ENCODE peak calls at places on chromosome 13, in four cellular contexts. Q is breast epithelium, J is ascending aorta, P is epithelial cell of proximal tubule. E is an unnamed sample.

GRCh38 chr13:36131215-36131930 is at the start of gene DCLK1:
- DNase-seq in Q (no peak), J (peak), P (no peak), E (peak)

GRCh38 chr13:23288995-23289394 is 108.2 kb downstream of the SGCG start:
- DNase-seq in Q (no peak), J (no peak), P (no peak), E (no peak)

GRCh38 chr13:112137144-112137543 is 70.2 kb downstream of the SOX1 start:
- DNase-seq in Q (peak), J (no peak), P (no peak), E (peak)

GRCh38 chr13:23288564-23288963 is 107.8 kb downstream of the SGCG start:
- DNase-seq in Q (no peak), J (no peak), P (no peak), E (no peak)

GRCh38 chr13:92297971-92298942 is 899.8 kb downstream of the GPC5 start:
- DNase-seq in Q (no peak), J (no peak), P (no peak), E (no peak)

GRCh38 chr13:67223024-67223423 is 7.1 kb downstream of the PCDH9 start:
- DNase-seq in Q (no peak), J (no peak), P (no peak), E (no peak)

GRCh38 chr13:105445793-105446192 is 1089.7 kb downstream of the EFNB2 start:
- DNase-seq in Q (no peak), J (no peak), P (no peak), E (no peak)

GRCh38 chr13:46041335-46041934 is 11.1 kb downstream of the ZC3H13 start:
- DNase-seq in Q (no peak), J (no peak), P (no peak), E (no peak)

GRCh38 chr13:44259045-44260042 is 114.3 kb upstream of the SERP2 start:
- DNase-seq in Q (no peak), J (peak), P (no peak), E (no peak)

GRCh38 chr13:61247149-61247936 is 168.3 kb downstream of the PCDH20 start:
- DNase-seq in Q (no peak), J (no peak), P (no peak), E (no peak)

GRCh38 chr13:101309014-101309619 is 107.2 kb downstream of the NALCN start:
- DNase-seq in Q (no peak), J (no peak), P (no peak), E (no peak)

GRCh38 chr13:71922191-71922590 is 55.2 kb upstream of the DACH1 start:
- DNase-seq in Q (no peak), J (no peak), P (no peak), E (no peak)

GRCh38 chr13:110665491-110666254 is 40.2 kb downstream of the CARS2 start:
- DNase-seq in Q (no peak), J (no peak), P (no peak), E (no peak)

GRCh38 chr13:77029436-77029835 is 2.5 kb upstream of the FBXL3 start:
- DNase-seq in Q (no peak), J (no peak), P (no peak), E (no peak)
- TF ChIP-seq CTCF in Q (no peak), J (no peak), P (no peak), E (no peak)

GRCh38 chr13:19759669-19760068 is 23.1 kb downstream of the PSPC1 start:
- DNase-seq in Q (no peak), J (no peak), P (no peak), E (no peak)
- TF ChIP-seq CTCF in Q (no peak), J (no peak), P (no peak), E (no peak)

DNA sequence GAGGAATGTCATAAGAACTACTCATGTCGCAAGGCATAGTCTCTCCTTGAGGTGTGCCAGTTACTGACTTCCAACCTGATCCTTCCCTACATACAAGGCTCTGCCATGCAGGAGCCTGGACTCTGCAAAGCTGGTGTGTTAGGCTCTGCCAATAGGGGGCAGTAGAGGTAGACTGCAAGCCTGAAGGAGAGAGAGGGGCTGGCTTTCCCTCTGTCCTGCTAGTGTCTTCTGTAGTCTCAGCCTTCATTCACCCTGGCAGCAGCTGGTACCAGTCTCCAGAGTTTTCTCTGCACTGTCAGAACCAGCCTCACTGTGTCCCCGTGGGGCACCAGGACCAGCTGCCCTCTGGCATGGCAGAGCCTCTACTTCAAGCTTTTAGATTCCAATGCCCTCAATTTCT is 14.5 kb downstream of the SHISA2 start:
- DNase-seq in Q (no peak), J (no peak), P (no peak), E (no peak)
- TF ChIP-seq CTCF in Q (no peak), J (no peak), P (peak), E (peak)

GRCh38 chr13:48273346-48273745 is 30.2 kb upstream of the RB1 start:
- DNase-seq in Q (no peak), J (no peak), P (no peak), E (no peak)
- TF ChIP-seq CTCF in Q (no peak), J (no peak), P (no peak), E (no peak)

DNA sequence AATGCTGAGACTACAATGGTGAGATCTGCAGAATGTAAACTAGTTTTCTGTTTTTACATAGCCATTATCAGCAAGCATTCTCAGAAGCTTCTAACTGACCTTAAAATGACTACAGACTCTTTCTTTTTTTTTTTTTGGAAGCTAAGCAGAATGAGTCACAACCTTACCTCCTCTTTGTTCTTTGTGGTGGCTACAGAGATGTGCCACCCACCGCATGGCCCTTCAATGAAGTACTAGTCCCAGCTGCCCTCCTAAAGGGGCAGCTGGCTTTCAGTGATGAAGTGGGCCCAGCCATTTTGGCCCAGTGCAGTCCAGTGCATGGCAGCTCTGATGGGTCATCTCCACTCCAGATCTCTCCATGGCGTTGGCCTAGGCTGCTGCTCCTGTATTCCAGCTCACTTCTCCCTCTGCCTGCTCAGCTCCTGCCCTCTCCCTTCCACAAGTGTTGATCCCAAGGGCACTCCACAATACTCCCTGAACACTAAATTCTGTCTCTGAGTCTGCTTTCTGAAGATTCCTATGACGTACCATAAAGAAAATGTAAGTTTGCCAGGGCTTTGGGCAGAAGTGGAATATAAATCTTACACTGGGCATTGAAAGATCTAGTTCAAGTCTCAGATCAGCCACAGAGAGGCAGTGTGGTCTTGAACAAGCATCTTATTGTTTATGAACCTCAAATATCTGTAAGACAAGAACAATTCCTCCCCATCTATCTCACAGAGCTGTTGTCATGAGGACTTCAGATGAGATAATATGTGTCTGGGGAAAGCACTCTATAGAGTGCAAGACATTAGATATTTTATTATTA is 85.6 kb downstream of the RXFP2 start:
- DNase-seq in Q (no peak), J (no peak), P (no peak), E (no peak)
- TF ChIP-seq CTCF in Q (no peak), J (peak), P (peak), E (peak)

GRCh38 chr13:41196011-41196410 is 1.6 kb upstream of the KBTBD7 start:
- DNase-seq in Q (no peak), J (no peak), P (no peak), E (no peak)

GRCh38 chr13:41199061-41199460 is 4.7 kb upstream of the KBTBD7 start:
- DNase-seq in Q (no peak), J (no peak), P (no peak), E (no peak)

GRCh38 chr13:41193919-41194824 is at the start of gene KBTBD7:
- DNase-seq in Q (peak), J (peak), P (peak), E (peak)

GRCh38 chr13:41199526-41199925 is 5.2 kb upstream of the KBTBD7 start:
- DNase-seq in Q (no peak), J (no peak), P (no peak), E (no peak)

GRCh38 chr13:41196620-41197019 is 2.3 kb upstream of the KBTBD7 start:
- DNase-seq in Q (no peak), J (no peak), P (no peak), E (no peak)
- TF ChIP-seq CTCF in Q (no peak), J (no peak), P (peak), E (no peak)